ENCODE peak calls at places on chromosomes 4 and X, in nine cellular contexts. One of them, this sample, is unnamed.
A peak's percentile ranks its signal among the peaks of the same experiment; 100 is the strongest.

GRCh38 chr4:17385403-17385802 is 126.5 kb downstream of the QDPR start:
- DNase-seq in bronchial epithelial cell: peak; percentile 1
- DNase-seq in pancreas: no peak
- DNase-seq in Calu3: peak; percentile 2
- DNase-seq in RWPE1: peak; percentile 3
- DNase-seq in nephron progenitor cell: no peak
- DNase-seq in MCF 10A: peak; percentile 55
- DNase-seq in cardiac fibroblast: peak; percentile 37
- DNase-seq in BE2C: no peak
- DNase-seq in this sample: no peak

GRCh38 chr4:4859010-4859798 is at the start of gene MSX1:
- DNase-seq in RWPE1: peak; percentile 78
- DNase-seq in nephron progenitor cell: peak; percentile 94
- DNase-seq in cardiac fibroblast: peak; percentile 83
- DNase-seq in MCF 10A: peak; percentile 86
- DNase-seq in BE2C: peak; percentile 94
- DNase-seq in Calu3: peak; percentile 80
- DNase-seq in pancreas: peak; percentile 86
- DNase-seq in bronchial epithelial cell: peak; percentile 10
- DNase-seq in this sample: peak; percentile 92

GRCh38 chrX:29172880-29173279 is 585.6 kb downstream of the IL1RAPL1 start:
- DNase-seq in nephron progenitor cell: no peak
- DNase-seq in Calu3: no peak
- DNase-seq in RWPE1: no peak
- DNase-seq in cardiac fibroblast: peak; percentile 86
- DNase-seq in MCF 10A: peak; percentile 37
- DNase-seq in bronchial epithelial cell: no peak
- DNase-seq in BE2C: no peak
- DNase-seq in pancreas: no peak
- DNase-seq in this sample: no peak

GRCh38 chrX:110311437-110312230 is 6.3 kb downstream of the AMMECR1 start:
- DNase-seq in cardiac fibroblast: no peak
- DNase-seq in RWPE1: no peak
- DNase-seq in bronchial epithelial cell: no peak
- DNase-seq in BE2C: no peak
- DNase-seq in pancreas: no peak
- DNase-seq in Calu3: no peak
- DNase-seq in nephron progenitor cell: no peak
- DNase-seq in MCF 10A: no peak
- DNase-seq in this sample: no peak

GRCh38 chr4:2287594-2287915 is 25.6 kb upstream of the MXD4 start:
- DNase-seq in pancreas: no peak
- DNase-seq in RWPE1: no peak
- DNase-seq in bronchial epithelial cell: no peak
- DNase-seq in BE2C: peak; percentile 4
- DNase-seq in Calu3: no peak
- DNase-seq in cardiac fibroblast: no peak
- DNase-seq in nephron progenitor cell: no peak
- DNase-seq in MCF 10A: no peak
- DNase-seq in this sample: no peak

GRCh38 chr4:123418486-123418931 is 21.9 kb downstream of the SPRY1 start:
- DNase-seq in bronchial epithelial cell: peak; percentile 92
- DNase-seq in Calu3: peak; percentile 52
- DNase-seq in RWPE1: peak; percentile 71
- DNase-seq in MCF 10A: peak; percentile 87
- DNase-seq in nephron progenitor cell: no peak
- DNase-seq in pancreas: no peak
- DNase-seq in cardiac fibroblast: peak; percentile 95
- DNase-seq in BE2C: no peak
- DNase-seq in this sample: peak; percentile 35

GRCh38 chrX:107654778-107655761 is 26.8 kb downstream of the PRPS1 start:
- DNase-seq in Calu3: peak; percentile 73
- DNase-seq in nephron progenitor cell: peak; percentile 78
- DNase-seq in MCF 10A: peak; percentile 84
- DNase-seq in pancreas: peak; percentile 60
- DNase-seq in RWPE1: peak; percentile 61
- DNase-seq in BE2C: peak; percentile 82
- DNase-seq in cardiac fibroblast: peak; percentile 72
- DNase-seq in bronchial epithelial cell: peak; percentile 95
- DNase-seq in this sample: peak; percentile 72

GRCh38 chr4:6345866-6346265 is 76.2 kb downstream of the WFS1 start:
- DNase-seq in cardiac fibroblast: no peak
- DNase-seq in bronchial epithelial cell: no peak
- DNase-seq in nephron progenitor cell: no peak
- DNase-seq in RWPE1: no peak
- DNase-seq in pancreas: no peak
- DNase-seq in Calu3: no peak
- DNase-seq in MCF 10A: no peak
- DNase-seq in BE2C: no peak
- DNase-seq in this sample: no peak

GRCh38 chr4:97457253-97457652 is 686.0 kb downstream of the STPG2 start:
- DNase-seq in bronchial epithelial cell: no peak
- DNase-seq in MCF 10A: no peak
- DNase-seq in Calu3: no peak
- DNase-seq in cardiac fibroblast: no peak
- DNase-seq in BE2C: no peak
- DNase-seq in RWPE1: no peak
- DNase-seq in nephron progenitor cell: no peak
- DNase-seq in pancreas: no peak
- DNase-seq in this sample: no peak

GRCh38 chr4:24477919-24478318 is 106.4 kb downstream of the DHX15 start:
- DNase-seq in BE2C: no peak
- DNase-seq in Calu3: no peak
- DNase-seq in bronchial epithelial cell: no peak
- DNase-seq in nephron progenitor cell: no peak
- DNase-seq in MCF 10A: peak; percentile 27
- DNase-seq in cardiac fibroblast: peak; percentile 89
- DNase-seq in pancreas: no peak
- DNase-seq in RWPE1: no peak
- DNase-seq in this sample: no peak

GRCh38 chrX:11786862-11787261 is 28.8 kb downstream of the MSL3 start:
- DNase-seq in pancreas: no peak
- DNase-seq in cardiac fibroblast: no peak
- DNase-seq in Calu3: no peak
- DNase-seq in RWPE1: no peak
- DNase-seq in MCF 10A: no peak
- DNase-seq in nephron progenitor cell: no peak
- DNase-seq in bronchial epithelial cell: peak; percentile 67
- DNase-seq in BE2C: no peak
- DNase-seq in this sample: no peak

GRCh38 chr4:137768881-137769280 is 236.6 kb upstream of the PCDH18 start:
- DNase-seq in MCF 10A: no peak
- DNase-seq in bronchial epithelial cell: peak; percentile 12
- DNase-seq in pancreas: no peak
- DNase-seq in Calu3: no peak
- DNase-seq in nephron progenitor cell: no peak
- DNase-seq in cardiac fibroblast: no peak
- DNase-seq in BE2C: no peak
- DNase-seq in RWPE1: no peak
- DNase-seq in this sample: no peak

GRCh38 chrX:109840585-109840984 is 107.5 kb upstream of the ACSL4 start:
- DNase-seq in pancreas: no peak
- DNase-seq in MCF 10A: peak; percentile 93
- DNase-seq in nephron progenitor cell: no peak
- DNase-seq in Calu3: peak; percentile 35
- DNase-seq in cardiac fibroblast: peak; percentile 96
- DNase-seq in RWPE1: peak; percentile 73
- DNase-seq in bronchial epithelial cell: peak; percentile 90
- DNase-seq in BE2C: no peak
- DNase-seq in this sample: no peak

GRCh38 chrX:85851418-85851817 is 195.9 kb downstream of the CHM start:
- DNase-seq in cardiac fibroblast: peak; percentile 8
- DNase-seq in RWPE1: peak; percentile 1
- DNase-seq in nephron progenitor cell: peak; percentile 37
- DNase-seq in Calu3: peak; percentile 52
- DNase-seq in MCF 10A: no peak
- DNase-seq in BE2C: peak; percentile 34
- DNase-seq in pancreas: peak; percentile 25
- DNase-seq in bronchial epithelial cell: peak; percentile 15
- DNase-seq in this sample: peak; percentile 3

GRCh38 chr4:38381788-38382187 is 282.2 kb upstream of the KLF3 start:
- DNase-seq in RWPE1: no peak
- DNase-seq in pancreas: no peak
- DNase-seq in nephron progenitor cell: no peak
- DNase-seq in bronchial epithelial cell: no peak
- DNase-seq in Calu3: no peak
- DNase-seq in cardiac fibroblast: peak; percentile 64
- DNase-seq in BE2C: no peak
- DNase-seq in MCF 10A: no peak
- DNase-seq in this sample: no peak

GRCh38 chr4:64718091-64718490 is 308.8 kb upstream of the TECRL start:
- DNase-seq in pancreas: no peak
- DNase-seq in cardiac fibroblast: no peak
- DNase-seq in MCF 10A: peak; percentile 55
- DNase-seq in nephron progenitor cell: no peak
- DNase-seq in RWPE1: no peak
- DNase-seq in BE2C: no peak
- DNase-seq in Calu3: no peak
- DNase-seq in bronchial epithelial cell: no peak
- DNase-seq in this sample: peak; percentile 8

GRCh38 chrX:103155201-103155600 is 59.7 kb upstream of the BEX4 start:
- DNase-seq in RWPE1: no peak
- DNase-seq in cardiac fibroblast: peak; percentile 61
- DNase-seq in bronchial epithelial cell: peak; percentile 26
- DNase-seq in Calu3: no peak
- DNase-seq in pancreas: no peak
- DNase-seq in MCF 10A: peak; percentile 36
- DNase-seq in BE2C: no peak
- DNase-seq in nephron progenitor cell: no peak
- DNase-seq in this sample: no peak

GRCh38 chr4:31467781-31468180 is 747.6 kb downstream of the PCDH7 start:
- DNase-seq in MCF 10A: peak; percentile 64
- DNase-seq in cardiac fibroblast: peak; percentile 26
- DNase-seq in RWPE1: peak; percentile 3
- DNase-seq in nephron progenitor cell: no peak
- DNase-seq in bronchial epithelial cell: peak; percentile 18
- DNase-seq in pancreas: no peak
- DNase-seq in BE2C: no peak
- DNase-seq in Calu3: no peak
- DNase-seq in this sample: no peak

GRCh38 chr4:14247767-14248166 is 620.2 kb upstream of the BOD1L1 start:
- DNase-seq in bronchial epithelial cell: no peak
- DNase-seq in cardiac fibroblast: no peak
- DNase-seq in pancreas: no peak
- DNase-seq in RWPE1: no peak
- DNase-seq in MCF 10A: no peak
- DNase-seq in BE2C: no peak
- DNase-seq in nephron progenitor cell: no peak
- DNase-seq in Calu3: no peak
- DNase-seq in this sample: no peak

GRCh38 chr4:5827108-5828004 is 65.5 kb downstream of the CRMP1 start:
- DNase-seq in RWPE1: no peak
- DNase-seq in nephron progenitor cell: no peak
- DNase-seq in Calu3: no peak
- DNase-seq in BE2C: no peak
- DNase-seq in cardiac fibroblast: peak; percentile 65
- DNase-seq in MCF 10A: no peak
- DNase-seq in pancreas: no peak
- DNase-seq in bronchial epithelial cell: no peak
- DNase-seq in this sample: no peak

GRCh38 chr4:48943387-48943786 is 36.8 kb upstream of the OCIAD2 start:
- DNase-seq in cardiac fibroblast: no peak
- DNase-seq in bronchial epithelial cell: peak; percentile 62
- DNase-seq in RWPE1: peak; percentile 41
- DNase-seq in Calu3: peak; percentile 56
- DNase-seq in BE2C: peak; percentile 13
- DNase-seq in MCF 10A: peak; percentile 52
- DNase-seq in pancreas: no peak
- DNase-seq in nephron progenitor cell: no peak
- DNase-seq in this sample: no peak
- TF ChIP-seq CTCF in cardiac fibroblast: peak; percentile 13
- TF ChIP-seq CTCF in bronchial epithelial cell: peak; percentile 59
- TF ChIP-seq CTCF in RWPE1: no peak
- TF ChIP-seq CTCF in Calu3: peak; percentile 26
- TF ChIP-seq CTCF in BE2C: peak; percentile 51
- TF ChIP-seq CTCF in MCF 10A: peak; percentile 40
- TF ChIP-seq CTCF in pancreas: no peak
- TF ChIP-seq CTCF in nephron progenitor cell: no peak
- TF ChIP-seq CTCF in this sample: no peak

GRCh38 chr4:99159699-99160098 is 15.6 kb upstream of the ADH4 start:
- DNase-seq in pancreas: no peak
- DNase-seq in Calu3: no peak
- DNase-seq in RWPE1: no peak
- DNase-seq in MCF 10A: peak; percentile 14
- DNase-seq in nephron progenitor cell: no peak
- DNase-seq in cardiac fibroblast: no peak
- DNase-seq in bronchial epithelial cell: peak; percentile 12
- DNase-seq in BE2C: no peak
- DNase-seq in this sample: no peak
- TF ChIP-seq CTCF in pancreas: no peak
- TF ChIP-seq CTCF in Calu3: no peak
- TF ChIP-seq CTCF in RWPE1: no peak
- TF ChIP-seq CTCF in MCF 10A: peak; percentile 17
- TF ChIP-seq CTCF in nephron progenitor cell: no peak
- TF ChIP-seq CTCF in cardiac fibroblast: peak; percentile 10
- TF ChIP-seq CTCF in bronchial epithelial cell: no peak
- TF ChIP-seq CTCF in BE2C: no peak
- TF ChIP-seq CTCF in this sample: no peak

DNA sequence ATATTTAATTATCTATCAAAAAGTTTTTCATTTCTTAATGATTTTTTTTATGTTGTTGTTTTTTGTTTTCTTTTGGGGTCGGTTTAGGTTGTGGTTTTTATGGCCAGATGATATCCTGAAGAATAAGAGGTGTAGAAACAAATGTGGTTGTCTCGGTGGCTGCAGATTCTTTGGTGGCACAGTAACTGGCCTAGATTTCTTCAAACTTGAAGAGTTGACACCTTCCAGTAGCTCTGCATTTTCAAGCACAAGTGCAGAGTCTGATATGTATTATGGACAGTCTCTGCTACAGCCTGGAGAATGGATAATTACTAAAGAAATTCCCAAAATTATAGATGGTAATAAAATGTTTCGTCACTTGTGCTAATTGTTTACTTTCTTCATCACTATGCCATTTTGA is 82.6 kb downstream of the BLTP1 start:
- DNase-seq in pancreas: no peak
- DNase-seq in bronchial epithelial cell: no peak
- DNase-seq in Calu3: no peak
- DNase-seq in nephron progenitor cell: no peak
- DNase-seq in RWPE1: no peak
- DNase-seq in MCF 10A: no peak
- DNase-seq in BE2C: no peak
- DNase-seq in cardiac fibroblast: no peak
- DNase-seq in this sample: no peak
- TF ChIP-seq CTCF in pancreas: no peak
- TF ChIP-seq CTCF in bronchial epithelial cell: no peak
- TF ChIP-seq CTCF in Calu3: no peak
- TF ChIP-seq CTCF in nephron progenitor cell: no peak
- TF ChIP-seq CTCF in RWPE1: no peak
- TF ChIP-seq CTCF in MCF 10A: no peak
- TF ChIP-seq CTCF in BE2C: no peak
- TF ChIP-seq CTCF in cardiac fibroblast: no peak
- TF ChIP-seq CTCF in this sample: no peak

GRCh38 chrX:137926090-137926489 is 360.2 kb downstream of the ZIC3 start:
- DNase-seq in MCF 10A: peak; percentile 30
- DNase-seq in Calu3: no peak
- DNase-seq in cardiac fibroblast: no peak
- DNase-seq in pancreas: no peak
- DNase-seq in bronchial epithelial cell: peak; percentile 1
- DNase-seq in RWPE1: no peak
- DNase-seq in nephron progenitor cell: peak; percentile 15
- DNase-seq in BE2C: peak; percentile 13
- DNase-seq in this sample: peak; percentile 13
- TF ChIP-seq CTCF in MCF 10A: peak; percentile 31
- TF ChIP-seq CTCF in Calu3: no peak
- TF ChIP-seq CTCF in cardiac fibroblast: no peak
- TF ChIP-seq CTCF in pancreas: no peak
- TF ChIP-seq CTCF in bronchial epithelial cell: no peak
- TF ChIP-seq CTCF in RWPE1: no peak
- TF ChIP-seq CTCF in nephron progenitor cell: peak; percentile 61
- TF ChIP-seq CTCF in BE2C: peak; percentile 71
- TF ChIP-seq CTCF in this sample: peak; percentile 49

This sample was measured in endothelial cell.